ENCODE peak calls at places on chromosome 6, in five cellular contexts. C is neuronal stem cell; G is H7; X is stimulated activated naive CD4-positive, alpha-beta T cell; U is AG09319. T is an unnamed sample.

GRCh38 chr6:133741375-133741861 is 147.5 kb upstream of the TCF21 start:
- DNase-seq in C (peak), G (no peak), X (no peak), U (peak), T (no peak)

GRCh38 chr6:14450133-14451040 is 332.8 kb downstream of the CD83 start:
- DNase-seq in C (no peak), G (peak), X (no peak), U (no peak), T (no peak)

GRCh38 chr6:167450631-167451030 is 125.7 kb downstream of the TTLL2 start:
- DNase-seq in C (no peak), G (no peak), X (no peak), U (no peak), T (no peak)

GRCh38 chr6:170148709-170149470 is 142.0 kb downstream of the DLL1 start:
- DNase-seq in C (no peak), G (no peak), X (no peak), U (no peak), T (no peak)

GRCh38 chr6:136035378-136036070 is 184.0 kb downstream of the PDE7B start:
- DNase-seq in C (no peak), G (no peak), X (no peak), U (no peak), T (no peak)

GRCh38 chr6:29501106-29501505 is 13.3 kb upstream of the MAS1L start:
- DNase-seq in C (no peak), G (no peak), X (no peak), U (no peak), T (no peak)

GRCh38 chr6:142542704-142543233 is 241.0 kb downstream of the ADGRG6 start:
- DNase-seq in C (no peak), G (no peak), X (no peak), U (peak), T (no peak)

GRCh38 chr6:122818866-122819265 is 29.8 kb downstream of the SMPDL3A start:
- DNase-seq in C (no peak), G (no peak), X (no peak), U (no peak), T (no peak)

GRCh38 chr6:165231581-165232276 is 77.7 kb downstream of the C6orf118 start:
- DNase-seq in C (no peak), G (peak), X (no peak), U (no peak), T (no peak)

GRCh38 chr6:121354764-121355163 is 20.5 kb upstream of the TBC1D32 start:
- DNase-seq in C (no peak), G (no peak), X (no peak), U (no peak), T (no peak)

GRCh38 chr6:23180504-23181293 is 611.3 kb downstream of the HDGFL1 start:
- DNase-seq in C (peak), G (no peak), X (no peak), U (peak), T (no peak)

GRCh38 chr6:62283828-62284411 is 2.1 kb downstream of the KHDRBS2 start:
- DNase-seq in C (peak), G (peak), X (no peak), U (no peak), T (no peak)

GRCh38 chr6:13531956-13532355 is 42.4 kb upstream of the SIRT5 start:
- DNase-seq in C (no peak), G (no peak), X (no peak), U (no peak), T (no peak)

GRCh38 chr6:22556298-22556697 is 13.1 kb upstream of the HDGFL1 start:
- DNase-seq in C (no peak), G (no peak), X (no peak), U (no peak), T (no peak)

GRCh38 chr6:35718354-35718695 is 18.5 kb upstream of the ARMC12 start:
- DNase-seq in C (no peak), G (peak), X (peak), U (no peak), T (no peak)

T was measured in naive thymus-derived CD8-positive, alpha-beta T cell.